ENCODE peak calls at places on chromosomes 13 and 19, in nine cellular contexts. One of them, this sample, is unnamed.

GRCh38 chr19:47157455-47158321 is 27.1 kb downstream of the SAE1 start:
- DNase-seq in Caco-2: peak
- DNase-seq in CD8-positive, alpha-beta memory T cell: peak
- DNase-seq in fibroblast of lung: peak
- DNase-seq in IMR-90: peak
- DNase-seq in PC-3: peak
- DNase-seq in skeletal muscle cell: no peak
- DNase-seq in foreskin fibroblast: peak
- DNase-seq in astrocyte of the spinal cord: peak
- DNase-seq in this sample: peak

GRCh38 chr13:97448503-97449251 is 14.7 kb downstream of the RAP2A start:
- DNase-seq in Caco-2: peak
- DNase-seq in CD8-positive, alpha-beta memory T cell: no peak
- DNase-seq in fibroblast of lung: no peak
- DNase-seq in IMR-90: no peak
- DNase-seq in PC-3: no peak
- DNase-seq in skeletal muscle cell: no peak
- DNase-seq in foreskin fibroblast: no peak
- DNase-seq in astrocyte of the spinal cord: no peak
- DNase-seq in this sample: no peak

GRCh38 chr13:101289764-101290163 is 126.5 kb downstream of the NALCN start:
- DNase-seq in Caco-2: peak
- DNase-seq in CD8-positive, alpha-beta memory T cell: no peak
- DNase-seq in fibroblast of lung: peak
- DNase-seq in IMR-90: peak
- DNase-seq in PC-3: no peak
- DNase-seq in skeletal muscle cell: no peak
- DNase-seq in foreskin fibroblast: peak
- DNase-seq in astrocyte of the spinal cord: peak
- DNase-seq in this sample: peak

GRCh38 chr19:19538767-19539166 is 702 bp downstream of the CILP2 start:
- DNase-seq in Caco-2: no peak
- DNase-seq in CD8-positive, alpha-beta memory T cell: no peak
- DNase-seq in fibroblast of lung: no peak
- DNase-seq in IMR-90: no peak
- DNase-seq in PC-3: no peak
- DNase-seq in skeletal muscle cell: no peak
- DNase-seq in foreskin fibroblast: peak
- DNase-seq in astrocyte of the spinal cord: no peak
- DNase-seq in this sample: no peak

GRCh38 chr19:46812898-46813569 is 24.6 kb upstream of the SLC1A5 start:
- DNase-seq in Caco-2: no peak
- DNase-seq in CD8-positive, alpha-beta memory T cell: no peak
- DNase-seq in fibroblast of lung: no peak
- DNase-seq in IMR-90: no peak
- DNase-seq in PC-3: no peak
- DNase-seq in skeletal muscle cell: no peak
- DNase-seq in foreskin fibroblast: no peak
- DNase-seq in astrocyte of the spinal cord: no peak
- DNase-seq in this sample: no peak

GRCh38 chr13:27171244-27171829 is at the start of gene USP12:
- DNase-seq in Caco-2: peak
- DNase-seq in CD8-positive, alpha-beta memory T cell: no peak
- DNase-seq in fibroblast of lung: peak
- DNase-seq in IMR-90: peak
- DNase-seq in PC-3: no peak
- DNase-seq in skeletal muscle cell: no peak
- DNase-seq in foreskin fibroblast: peak
- DNase-seq in astrocyte of the spinal cord: no peak
- DNase-seq in this sample: no peak

GRCh38 chr13:98401936-98402335 is 175.0 kb downstream of the STK24 start:
- DNase-seq in Caco-2: no peak
- DNase-seq in CD8-positive, alpha-beta memory T cell: no peak
- DNase-seq in fibroblast of lung: no peak
- DNase-seq in IMR-90: no peak
- DNase-seq in PC-3: no peak
- DNase-seq in skeletal muscle cell: no peak
- DNase-seq in foreskin fibroblast: no peak
- DNase-seq in astrocyte of the spinal cord: no peak
- DNase-seq in this sample: no peak

GRCh38 chr19:54431255-54431838 is 16.1 kb downstream of the TTYH1 start:
- DNase-seq in Caco-2: no peak
- DNase-seq in CD8-positive, alpha-beta memory T cell: no peak
- DNase-seq in fibroblast of lung: no peak
- DNase-seq in IMR-90: peak
- DNase-seq in PC-3: peak
- DNase-seq in skeletal muscle cell: no peak
- DNase-seq in foreskin fibroblast: no peak
- DNase-seq in astrocyte of the spinal cord: peak
- DNase-seq in this sample: no peak

GRCh38 chr19:30884146-30884812 is 465.0 kb downstream of the TSHZ3 start:
- DNase-seq in Caco-2: no peak
- DNase-seq in CD8-positive, alpha-beta memory T cell: no peak
- DNase-seq in fibroblast of lung: no peak
- DNase-seq in IMR-90: no peak
- DNase-seq in PC-3: no peak
- DNase-seq in skeletal muscle cell: no peak
- DNase-seq in foreskin fibroblast: no peak
- DNase-seq in astrocyte of the spinal cord: no peak
- DNase-seq in this sample: no peak

GRCh38 chr13:32262619-32263018 is 52.5 kb downstream of the ZAR1L start:
- DNase-seq in Caco-2: no peak
- DNase-seq in CD8-positive, alpha-beta memory T cell: no peak
- DNase-seq in fibroblast of lung: no peak
- DNase-seq in IMR-90: no peak
- DNase-seq in PC-3: no peak
- DNase-seq in skeletal muscle cell: no peak
- DNase-seq in foreskin fibroblast: no peak
- DNase-seq in astrocyte of the spinal cord: no peak
- DNase-seq in this sample: no peak

GRCh38 chr19:15469513-15470297 is 5.4 kb upstream of the RASAL3 start:
- DNase-seq in Caco-2: no peak
- DNase-seq in CD8-positive, alpha-beta memory T cell: no peak
- DNase-seq in fibroblast of lung: no peak
- DNase-seq in IMR-90: no peak
- DNase-seq in PC-3: no peak
- DNase-seq in skeletal muscle cell: no peak
- DNase-seq in foreskin fibroblast: no peak
- DNase-seq in astrocyte of the spinal cord: no peak
- DNase-seq in this sample: no peak

GRCh38 chr13:75217949-75218348 is 264.0 kb downstream of the TBC1D4 start:
- DNase-seq in Caco-2: peak
- DNase-seq in CD8-positive, alpha-beta memory T cell: no peak
- DNase-seq in fibroblast of lung: peak
- DNase-seq in IMR-90: peak
- DNase-seq in PC-3: peak
- DNase-seq in skeletal muscle cell: peak
- DNase-seq in foreskin fibroblast: peak
- DNase-seq in astrocyte of the spinal cord: peak
- DNase-seq in this sample: peak

GRCh38 chr19:17754634-17755532 is 3.6 kb downstream of the FCHO1 start:
- DNase-seq in Caco-2: no peak
- DNase-seq in CD8-positive, alpha-beta memory T cell: no peak
- DNase-seq in fibroblast of lung: no peak
- DNase-seq in IMR-90: no peak
- DNase-seq in PC-3: no peak
- DNase-seq in skeletal muscle cell: no peak
- DNase-seq in foreskin fibroblast: no peak
- DNase-seq in astrocyte of the spinal cord: no peak
- DNase-seq in this sample: no peak

GRCh38 chr13:94595006-94595942 is 678 bp downstream of the TGDS start:
- DNase-seq in Caco-2: peak
- DNase-seq in CD8-positive, alpha-beta memory T cell: no peak
- DNase-seq in fibroblast of lung: peak
- DNase-seq in IMR-90: peak
- DNase-seq in PC-3: peak
- DNase-seq in skeletal muscle cell: no peak
- DNase-seq in foreskin fibroblast: peak
- DNase-seq in astrocyte of the spinal cord: peak
- DNase-seq in this sample: peak

GRCh38 chr19:44777715-44778347 is at the start of gene CBLC:
- DNase-seq in Caco-2: peak
- DNase-seq in CD8-positive, alpha-beta memory T cell: no peak
- DNase-seq in fibroblast of lung: no peak
- DNase-seq in IMR-90: no peak
- DNase-seq in PC-3: peak
- DNase-seq in skeletal muscle cell: no peak
- DNase-seq in foreskin fibroblast: no peak
- DNase-seq in astrocyte of the spinal cord: no peak
- DNase-seq in this sample: no peak

GRCh38 chr13:39016789-39017188 is 21.1 kb downstream of the PROSER1 start:
- DNase-seq in Caco-2: peak
- DNase-seq in CD8-positive, alpha-beta memory T cell: no peak
- DNase-seq in fibroblast of lung: peak
- DNase-seq in IMR-90: peak
- DNase-seq in PC-3: peak
- DNase-seq in skeletal muscle cell: no peak
- DNase-seq in foreskin fibroblast: peak
- DNase-seq in astrocyte of the spinal cord: peak
- DNase-seq in this sample: peak

GRCh38 chr19:27890206-27890605 is 1322.7 kb downstream of the UQCRFS1 start:
- DNase-seq in Caco-2: no peak
- DNase-seq in CD8-positive, alpha-beta memory T cell: no peak
- DNase-seq in fibroblast of lung: no peak
- DNase-seq in IMR-90: no peak
- DNase-seq in PC-3: no peak
- DNase-seq in skeletal muscle cell: no peak
- DNase-seq in foreskin fibroblast: no peak
- DNase-seq in astrocyte of the spinal cord: no peak
- DNase-seq in this sample: no peak

GRCh38 chr19:10270616-10271394 is at the start of gene ICAM1:
- DNase-seq in Caco-2: peak
- DNase-seq in CD8-positive, alpha-beta memory T cell: peak
- DNase-seq in fibroblast of lung: peak
- DNase-seq in IMR-90: peak
- DNase-seq in PC-3: peak
- DNase-seq in skeletal muscle cell: no peak
- DNase-seq in foreskin fibroblast: peak
- DNase-seq in astrocyte of the spinal cord: peak
- DNase-seq in this sample: no peak

GRCh38 chr19:50556236-50557008 is 11.8 kb downstream of the LRRC4B start:
- DNase-seq in Caco-2: peak
- DNase-seq in CD8-positive, alpha-beta memory T cell: peak
- DNase-seq in fibroblast of lung: peak
- DNase-seq in IMR-90: peak
- DNase-seq in PC-3: peak
- DNase-seq in skeletal muscle cell: peak
- DNase-seq in foreskin fibroblast: peak
- DNase-seq in astrocyte of the spinal cord: peak
- DNase-seq in this sample: peak

GRCh38 chr13:36131931-36132297 is 732 bp upstream of the DCLK1 start:
- DNase-seq in Caco-2: no peak
- DNase-seq in CD8-positive, alpha-beta memory T cell: no peak
- DNase-seq in fibroblast of lung: peak
- DNase-seq in IMR-90: no peak
- DNase-seq in PC-3: no peak
- DNase-seq in skeletal muscle cell: peak
- DNase-seq in foreskin fibroblast: peak
- DNase-seq in astrocyte of the spinal cord: peak
- DNase-seq in this sample: no peak
- H3K4me3 ChIP-seq in Caco-2: no peak
- H3K4me3 ChIP-seq in CD8-positive, alpha-beta memory T cell: no peak
- H3K4me3 ChIP-seq in fibroblast of lung: no peak
- H3K4me3 ChIP-seq in IMR-90: no peak
- H3K4me3 ChIP-seq in PC-3: no peak
- H3K4me3 ChIP-seq in skeletal muscle cell: peak
- H3K4me3 ChIP-seq in foreskin fibroblast: peak
- H3K4me3 ChIP-seq in astrocyte of the spinal cord: no peak
- H3K4me3 ChIP-seq in this sample: no peak

GRCh38 chr13:20258963-20259288 is 26.8 kb upstream of the GJB6 start:
- DNase-seq in Caco-2: no peak
- DNase-seq in CD8-positive, alpha-beta memory T cell: no peak
- DNase-seq in fibroblast of lung: no peak
- DNase-seq in IMR-90: no peak
- DNase-seq in PC-3: no peak
- DNase-seq in skeletal muscle cell: no peak
- DNase-seq in foreskin fibroblast: no peak
- DNase-seq in astrocyte of the spinal cord: no peak
- DNase-seq in this sample: no peak
- H3K4me3 ChIP-seq in Caco-2: no peak
- H3K4me3 ChIP-seq in CD8-positive, alpha-beta memory T cell: no peak
- H3K4me3 ChIP-seq in fibroblast of lung: no peak
- H3K4me3 ChIP-seq in IMR-90: no peak
- H3K4me3 ChIP-seq in PC-3: peak
- H3K4me3 ChIP-seq in skeletal muscle cell: no peak
- H3K4me3 ChIP-seq in foreskin fibroblast: no peak
- H3K4me3 ChIP-seq in astrocyte of the spinal cord: no peak
- H3K4me3 ChIP-seq in this sample: no peak

GRCh38 chr13:49356224-49356623 is 87.6 kb downstream of the CAB39L start:
- DNase-seq in Caco-2: no peak
- DNase-seq in CD8-positive, alpha-beta memory T cell: no peak
- DNase-seq in fibroblast of lung: peak
- DNase-seq in IMR-90: peak
- DNase-seq in PC-3: peak
- DNase-seq in skeletal muscle cell: peak
- DNase-seq in foreskin fibroblast: peak
- DNase-seq in astrocyte of the spinal cord: peak
- DNase-seq in this sample: no peak
- H3K4me3 ChIP-seq in Caco-2: no peak
- H3K4me3 ChIP-seq in CD8-positive, alpha-beta memory T cell: no peak
- H3K4me3 ChIP-seq in fibroblast of lung: no peak
- H3K4me3 ChIP-seq in IMR-90: no peak
- H3K4me3 ChIP-seq in PC-3: no peak
- H3K4me3 ChIP-seq in skeletal muscle cell: no peak
- H3K4me3 ChIP-seq in foreskin fibroblast: no peak
- H3K4me3 ChIP-seq in astrocyte of the spinal cord: no peak
- H3K4me3 ChIP-seq in this sample: no peak

GRCh38 chr19:34484328-34484727 is 2.8 kb downstream of the WTIP start:
- DNase-seq in Caco-2: no peak
- DNase-seq in CD8-positive, alpha-beta memory T cell: no peak
- DNase-seq in fibroblast of lung: no peak
- DNase-seq in IMR-90: no peak
- DNase-seq in PC-3: no peak
- DNase-seq in skeletal muscle cell: no peak
- DNase-seq in foreskin fibroblast: no peak
- DNase-seq in astrocyte of the spinal cord: no peak
- DNase-seq in this sample: no peak
- H3K4me3 ChIP-seq in Caco-2: no peak
- H3K4me3 ChIP-seq in CD8-positive, alpha-beta memory T cell: no peak
- H3K4me3 ChIP-seq in fibroblast of lung: no peak
- H3K4me3 ChIP-seq in IMR-90: no peak
- H3K4me3 ChIP-seq in PC-3: no peak
- H3K4me3 ChIP-seq in skeletal muscle cell: no peak
- H3K4me3 ChIP-seq in foreskin fibroblast: no peak
- H3K4me3 ChIP-seq in astrocyte of the spinal cord: no peak
- H3K4me3 ChIP-seq in this sample: no peak